ENCODE peak calls at places on chromosomes 16 and 17, in five cellular contexts. P is cardiac muscle cell, K is GM23338, V is psoas muscle, D is upper lobe of right lung. B is an unnamed sample.
A peak's percentile ranks its signal among the peaks of the same experiment; 100 is the strongest.

GRCh38 chr17:37642706-37643105 is 540 bp downstream of the DDX52 start:
- DNase-seq in P (peak; percentile 11), K (no peak), V (no peak), D (no peak), B (no peak)

GRCh38 chr16:55081622-55082593 is 151.2 kb downstream of the IRX5 start:
- DNase-seq in P (no peak), K (no peak), V (no peak), D (no peak), B (no peak)

GRCh38 chr17:9768381-9768934 is 22.9 kb downstream of the DHRS7C start:
- DNase-seq in P (peak; percentile 46), K (peak; percentile 62), V (no peak), D (no peak), B (no peak)

GRCh38 chr17:49494937-49495841 is at the start of gene NGFR:
- DNase-seq in P (peak; percentile 70), K (peak; percentile 76), V (peak; percentile 64), D (no peak), B (no peak)

GRCh38 chr17:53950207-53950857 is 127.6 kb downstream of the KIF2B start:
- DNase-seq in P (peak; percentile 51), K (peak; percentile 82), V (no peak), D (no peak), B (no peak)

GRCh38 chr17:77995146-77995852 is 36.8 kb downstream of the TNRC6C start:
- DNase-seq in P (peak; percentile 48), K (no peak), V (peak; percentile 83), D (no peak), B (no peak)

GRCh38 chr17:73293031-73293430 is 18.8 kb downstream of the CDC42EP4 start:
- DNase-seq in P (no peak), K (no peak), V (no peak), D (peak; percentile 56), B (no peak)

GRCh38 chr16:23996258-23996955 is 160.6 kb downstream of the PRKCB start:
- DNase-seq in P (no peak), K (no peak), V (no peak), D (no peak), B (no peak)

GRCh38 chr17:42340691-42341127 is 47.5 kb downstream of the STAT3 start:
- DNase-seq in P (no peak), K (no peak), V (no peak), D (no peak), B (no peak)

GRCh38 chr17:4573682-4574081 is 10.6 kb upstream of the SMTNL2 start:
- DNase-seq in P (no peak), K (no peak), V (peak; percentile 91), D (peak; percentile 73), B (no peak)

DNA sequence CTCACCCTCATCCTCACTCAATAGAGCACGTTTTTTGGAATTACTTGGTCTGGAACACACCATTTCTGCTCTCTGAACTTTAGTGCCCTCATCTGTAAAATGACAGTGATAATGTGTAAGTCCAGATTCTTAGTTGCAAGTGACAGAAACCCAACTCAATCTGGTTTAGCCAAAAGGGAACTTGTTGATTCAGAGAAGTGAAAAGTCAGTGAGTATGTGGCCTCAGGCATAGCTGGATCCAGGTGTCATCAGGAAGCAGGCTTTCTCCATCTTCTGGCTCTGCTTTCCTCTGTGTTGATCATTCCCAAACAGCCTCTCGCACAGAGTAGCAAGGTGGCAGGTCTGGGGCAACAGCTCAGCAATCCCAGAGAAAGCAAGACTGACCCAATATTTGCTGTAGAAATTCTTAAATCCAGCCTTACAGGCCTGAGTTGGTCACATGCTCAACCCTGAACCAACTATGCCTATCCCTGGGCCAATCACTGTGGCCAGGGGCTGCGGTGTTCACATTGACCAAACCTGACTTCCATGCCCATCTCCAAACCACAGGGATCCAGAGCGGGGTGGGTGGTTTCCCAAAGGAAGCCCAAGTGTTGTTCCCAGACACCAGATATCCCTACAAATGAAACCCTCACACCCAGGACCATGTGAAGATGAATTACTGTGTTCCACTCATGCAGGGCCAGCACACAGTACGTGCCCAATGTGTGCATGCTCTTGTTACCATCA is 23.3 kb upstream of the ALKBH5 start:
- DNase-seq in P (no peak), K (no peak), V (no peak), D (no peak), B (no peak)
- H3K27ac ChIP-seq in P (no peak overlapping the region), K (no peak overlapping the region), V (no peak overlapping the region), D (no peak overlapping the region), B (no peak overlapping the region)

GRCh38 chr16:11681526-11681925 is 13.3 kb downstream of the SNN start:
- DNase-seq in P (no peak), K (no peak), V (peak; percentile 79), D (peak; percentile 69), B (no peak)
- H3K4me1 ChIP-seq in P (peaks cover 13% of the 10 kb centered on the region), K (peaks cover 4% of the 10 kb centered on the region), V (peaks cover 80% of the 10 kb centered on the region), D (peaks cover 24% of the 10 kb centered on the region), B (peaks cover 5% of the 10 kb centered on the region)

GRCh38 chr16:83802559-83802958 is 5.2 kb upstream of the HSBP1 start:
- DNase-seq in P (no peak), K (peak; percentile 36), V (no peak), D (no peak), B (no peak)
- H3K27ac ChIP-seq in P (no peak overlapping the region), K (peak overlapping the region; percentile 80), V (no peak overlapping the region), D (no peak overlapping the region), B (peak overlapping the region; percentile 16)

GRCh38 chr17:81390436-81391214 is 4.6 kb upstream of the BAHCC1 start:
- DNase-seq in P (no peak), K (no peak), V (no peak), D (no peak), B (no peak)
- H3K4me1 ChIP-seq in P (peaks cover 68% of the 10 kb centered on the region), K (peaks cover 61% of the 10 kb centered on the region), V (peaks cover 44% of the 10 kb centered on the region), D (peaks cover 56% of the 10 kb centered on the region), B (peaks cover 5% of the 10 kb centered on the region)